ENCODE peak calls at places on chromosomes 7 and 10, in five cellular contexts. Y is adrenal gland; Q is PC-3; I is naive thymus-derived CD4-positive, alpha-beta T cell; D is CD8-positive, alpha-beta memory T cell. V is an unnamed sample.

GRCh38 chr7:51029586-51030230 is 247.0 kb upstream of the GRB10 start:
- DNase-seq in Y (no peak), Q (peak; percentile 78), I (no peak), D (no peak), V (no peak)

GRCh38 chr10:33819206-33819605 is 484.7 kb upstream of the NRP1 start:
- DNase-seq in Y (no peak), Q (no peak), I (no peak), D (no peak), V (no peak)

GRCh38 chr7:44431091-44431608 is 59.3 kb downstream of the NUDCD3 start:
- DNase-seq in Y (peak; percentile 54), Q (peak; percentile 9), I (no peak), D (peak; percentile 20), V (no peak)

GRCh38 chr7:76089865-76090495 is 42.1 kb downstream of the MDH2 start:
- DNase-seq in Y (no peak), Q (peak; percentile 85), I (no peak), D (no peak), V (no peak)

GRCh38 chr7:92259610-92260247 is 14.0 kb downstream of the ANKIB1 start:
- DNase-seq in Y (no peak), Q (no peak), I (no peak), D (no peak), V (no peak)

GRCh38 chr10:130878131-130878530 is 433.4 kb downstream of the TCERG1L start:
- DNase-seq in Y (no peak), Q (no peak), I (no peak), D (no peak), V (no peak)

GRCh38 chr7:135855836-135856235 is 107.2 kb upstream of the FAM180A start:
- DNase-seq in Y (no peak), Q (peak; percentile 33), I (no peak), D (no peak), V (no peak)

GRCh38 chr10:124827474-124827873 is 25.9 kb downstream of the ABRAXAS2 start:
- DNase-seq in Y (peak; percentile 32), Q (peak; percentile 47), I (no peak), D (peak; percentile 3), V (no peak)

GRCh38 chr10:43955978-43956377 is 307.3 kb upstream of the ZNF32 start:
- DNase-seq in Y (no peak), Q (no peak), I (no peak), D (no peak), V (peak; percentile 23)

GRCh38 chr7:26365077-26365896 is 73.6 kb downstream of the SNX10 start:
- DNase-seq in Y (peak; percentile 70), Q (peak; percentile 76), I (no peak), D (peak; percentile 62), V (no peak)

GRCh38 chr7:39313376-39313775 is 252.8 kb upstream of the YAE1 start:
- DNase-seq in Y (no peak), Q (no peak), I (no peak), D (no peak), V (no peak)

GRCh38 chr7:33753881-33754525 is 151.3 kb upstream of the BMPER start:
- DNase-seq in Y (no peak), Q (no peak), I (no peak), D (no peak), V (no peak)

GRCh38 chr7:148700693-148701092 is 2.0 kb downstream of the CUL1 start:
- DNase-seq in Y (no peak), Q (peak; percentile 25), I (peak; percentile 39), D (peak; percentile 45), V (no peak)

GRCh38 chr10:3010327-3010726 is 57.0 kb upstream of the PFKP start:
- DNase-seq in Y (no peak), Q (no peak), I (no peak), D (no peak), V (no peak)
- H3K27me3 ChIP-seq in Y (no peaks in the 10 kb centered on the region), Q (no peaks in the 10 kb centered on the region), I (no peaks in the 10 kb centered on the region), D (no peaks in the 10 kb centered on the region), V (no peaks in the 10 kb centered on the region)

GRCh38 chr7:115299379-115300038 is 377.6 kb downstream of the MDFIC start:
- DNase-seq in Y (no peak), Q (no peak), I (no peak), D (no peak), V (no peak)

GRCh38 chr7:115300228-115300870 is 378.5 kb downstream of the MDFIC start:
- DNase-seq in Y (no peak), Q (peak; percentile 29), I (no peak), D (no peak), V (no peak)

GRCh38 chr7:115292381-115292780 is 370.5 kb downstream of the MDFIC start:
- DNase-seq in Y (no peak), Q (no peak), I (no peak), D (no peak), V (no peak)

GRCh38 chr7:115293628-115294236 is 371.8 kb downstream of the MDFIC start:
- DNase-seq in Y (no peak), Q (no peak), I (no peak), D (no peak), V (no peak)

GRCh38 chr7:115297651-115298050 is 375.8 kb downstream of the MDFIC start:
- DNase-seq in Y (no peak), Q (peak; percentile 39), I (no peak), D (no peak), V (no peak)
- H3K4me1 ChIP-seq in Y (no peaks in the 10 kb centered on the region), Q (peaks cover 8% of the 10 kb centered on the region), I (no peaks in the 10 kb centered on the region), D (no peaks in the 10 kb centered on the region), V (no peaks in the 10 kb centered on the region)

GRCh38 chr10:100823194-100823593 is 77.8 kb downstream of the PAX2 start:
- DNase-seq in Y (no peak), Q (peak; percentile 32), I (no peak), D (no peak), V (no peak)
- H3K27me3 ChIP-seq in Y (peaks cover 44% of the 10 kb centered on the region), Q (peaks cover 59% of the 10 kb centered on the region), I (peaks cover 11% of the 10 kb centered on the region), D (peaks cover 23% of the 10 kb centered on the region), V (peaks cover 70% of the 10 kb centered on the region)

GRCh38 chr10:79289801-79290200 is 57.5 kb upstream of the PPIF start:
- DNase-seq in Y (no peak), Q (peak; percentile 42), I (no peak), D (no peak), V (no peak)
- H3K4me1 ChIP-seq in Y (peaks cover 31% of the 10 kb centered on the region), Q (peaks cover 23% of the 10 kb centered on the region), I (peaks cover 22% of the 10 kb centered on the region), D (peaks cover 30% of the 10 kb centered on the region), V (peaks cover 45% of the 10 kb centered on the region)

GRCh38 chr10:58578366-58578765 is 65.7 kb downstream of the BICC1 start:
- DNase-seq in Y (no peak), Q (no peak), I (no peak), D (no peak), V (no peak)
- H3K27me3 ChIP-seq in Y (no peaks in the 10 kb centered on the region), Q (peaks cover 19% of the 10 kb centered on the region), I (no peaks in the 10 kb centered on the region), D (no peaks in the 10 kb centered on the region), V (no peaks in the 10 kb centered on the region)

GRCh38 chr10:17216901-17217395 is 11.1 kb upstream of the VIM start:
- DNase-seq in Y (no peak), Q (no peak), I (no peak), D (no peak), V (no peak)
- H3K4me1 ChIP-seq in Y (peaks cover 27% of the 10 kb centered on the region), Q (peaks cover 53% of the 10 kb centered on the region), I (peaks cover 11% of the 10 kb centered on the region), D (peaks cover 14% of the 10 kb centered on the region), V (peaks cover 4% of the 10 kb centered on the region)

V was measured in spleen.